ENCODE peak calls at places on chromosomes 5 and 9, in four cellular contexts. B is stomach, P is SJCRH30, A is small intestine. C is an unnamed sample.

GRCh38 chr9:114505187-114506081 is at the start of gene WHRN:
- DNase-seq in B (peak; percentile 95), P (peak; percentile 94), A (peak; percentile 92), C (peak; percentile 91)

GRCh38 chr5:88281322-88281721 is 12.7 kb upstream of the TMEM161B start:
- DNase-seq in B (no peak), P (no peak), A (no peak), C (no peak)

GRCh38 chr5:55345327-55345726 is 37.5 kb downstream of the MTREX start:
- DNase-seq in B (no peak), P (no peak), A (peak; percentile 40), C (no peak)

GRCh38 chr9:72383978-72384709 is 19.1 kb upstream of the ZFAND5 start:
- DNase-seq in B (no peak), P (no peak), A (no peak), C (no peak)

GRCh38 chr9:6630502-6631206 is 14.9 kb downstream of the GLDC start:
- DNase-seq in B (no peak), P (no peak), A (no peak), C (no peak)

GRCh38 chr5:8034852-8035251 is 165.9 kb downstream of the MTRR start:
- DNase-seq in B (no peak), P (no peak), A (no peak), C (no peak)

GRCh38 chr9:74777136-74777879 is 110.4 kb downstream of the TRPM6 start:
- DNase-seq in B (peak; percentile 69), P (peak; percentile 82), A (peak; percentile 64), C (peak; percentile 64)

GRCh38 chr9:126720661-126721530 is 83.9 kb upstream of the ZBTB43 start:
- DNase-seq in B (no peak), P (no peak), A (no peak), C (no peak)

GRCh38 chr9:100072805-100073204 is 26.0 kb downstream of the ERP44 start:
- DNase-seq in B (no peak), P (no peak), A (no peak), C (no peak)

GRCh38 chr5:60960591-60960990 is 15.6 kb downstream of the NDUFAF2 start:
- DNase-seq in B (no peak), P (peak; percentile 14), A (no peak), C (no peak)

GRCh38 chr9:131282688-131283422 is 6.5 kb upstream of the FAM78A start:
- DNase-seq in B (no peak), P (peak; percentile 73), A (no peak), C (no peak)

GRCh38 chr9:137298983-137299521 is 3.0 kb downstream of the NRARP start:
- DNase-seq in B (no peak), P (peak; percentile 38), A (no peak), C (no peak)

GRCh38 chr5:116566251-116566650 is 8.4 kb downstream of the SEMA6A start:
- DNase-seq in B (no peak), P (no peak), A (no peak), C (no peak)

GRCh38 chr9:104858271-104858670 is 69.7 kb downstream of the ABCA1 start:
- DNase-seq in B (no peak), P (no peak), A (no peak), C (no peak)

GRCh38 chr5:176410486-176411180 is 5.7 kb downstream of the CLTB start:
- DNase-seq in B (no peak), P (no peak), A (no peak), C (no peak)

GRCh38 chr9:79623799-79624721 is 52.3 kb downstream of the TLE4 start:
- DNase-seq in B (no peak), P (peak; percentile 53), A (peak; percentile 55), C (peak; percentile 30)

GRCh38 chr9:36566813-36567217 is 5.9 kb upstream of the MELK start:
- DNase-seq in B (peak; percentile 55), P (peak; percentile 33), A (no peak), C (no peak)

DNA sequence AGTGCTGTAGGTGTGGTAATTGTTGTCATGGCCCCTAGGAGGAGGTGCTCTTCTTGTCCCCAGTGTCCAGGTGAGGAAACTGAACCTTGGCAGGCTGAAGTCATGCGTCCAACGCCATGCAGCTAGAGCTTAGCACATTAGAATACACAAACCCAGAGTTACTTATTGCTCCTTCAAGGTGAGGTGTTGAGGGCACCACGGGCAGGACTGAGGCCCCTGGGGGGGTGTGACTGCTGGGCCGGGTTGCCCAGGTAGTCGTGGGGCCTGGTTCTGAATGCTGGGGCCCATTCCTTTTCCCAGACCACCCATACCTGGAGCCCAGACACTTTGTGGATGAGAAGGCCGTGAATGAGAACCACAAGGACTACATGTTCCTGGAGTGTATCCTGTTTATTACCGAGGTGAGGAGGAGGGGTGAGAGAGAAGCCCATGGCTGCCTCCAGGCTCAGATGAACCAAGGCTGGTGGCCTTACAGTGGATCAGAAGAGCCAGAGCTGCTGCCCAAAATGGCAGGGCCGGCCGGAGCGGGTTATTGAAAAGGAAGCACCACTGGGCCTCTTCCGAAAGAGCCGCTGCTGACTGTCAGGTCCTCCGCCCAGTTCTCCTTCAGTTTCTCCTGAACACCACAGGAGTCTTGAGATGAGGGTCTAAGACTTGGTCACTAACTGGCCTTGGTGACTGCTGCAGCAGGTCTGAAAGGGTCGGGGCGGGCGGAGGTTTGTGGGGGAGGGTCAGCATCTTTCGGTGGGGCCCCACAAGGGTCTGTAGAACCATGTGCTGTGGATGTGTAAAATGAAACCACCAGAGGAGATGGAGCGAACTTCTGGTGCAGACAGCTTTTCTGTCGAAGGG is 26.3 kb downstream of the PTPA start:
- DNase-seq in B (no peak), P (no peak), A (no peak), C (no peak)
- H3K27ac ChIP-seq in B (peak overlapping the region; percentile 100), P (no peak overlapping the region), A (no peak overlapping the region), C (no peak overlapping the region)

GRCh38 chr5:161078793-161079192 is 226.8 kb upstream of the ATP10B start:
- DNase-seq in B (no peak), P (no peak), A (no peak), C (no peak)

GRCh38 chr5:161086456-161086855 is 234.4 kb upstream of the ATP10B start:
- DNase-seq in B (no peak), P (no peak), A (no peak), C (no peak)

GRCh38 chr5:161089569-161089968 is 237.6 kb upstream of the ATP10B start:
- DNase-seq in B (no peak), P (no peak), A (no peak), C (no peak)

GRCh38 chr5:161085081-161085480 is 233.1 kb upstream of the ATP10B start:
- DNase-seq in B (no peak), P (peak; percentile 15), A (no peak), C (no peak)

GRCh38 chr5:161084108-161084507 is 232.1 kb upstream of the ATP10B start:
- DNase-seq in B (no peak), P (no peak), A (no peak), C (no peak)
- H3K27ac ChIP-seq in B (no peak overlapping the region), P (no peak overlapping the region), A (no peak overlapping the region), C (no peak overlapping the region)

GRCh38 chr5:14362511-14362910 is 219.1 kb upstream of the OTULINL start:
- DNase-seq in B (no peak), P (no peak), A (no peak), C (no peak)

GRCh38 chr5:14366763-14367162 is 214.8 kb upstream of the OTULINL start:
- DNase-seq in B (no peak), P (no peak), A (no peak), C (no peak)

GRCh38 chr5:14364576-14365472 is 216.8 kb upstream of the OTULINL start:
- DNase-seq in B (peak; percentile 54), P (no peak), A (peak; percentile 39), C (no peak)

GRCh38 chr5:14365831-14366435 is 215.7 kb upstream of the OTULINL start:
- DNase-seq in B (no peak), P (peak; percentile 53), A (peak; percentile 16), C (no peak)

DNA sequence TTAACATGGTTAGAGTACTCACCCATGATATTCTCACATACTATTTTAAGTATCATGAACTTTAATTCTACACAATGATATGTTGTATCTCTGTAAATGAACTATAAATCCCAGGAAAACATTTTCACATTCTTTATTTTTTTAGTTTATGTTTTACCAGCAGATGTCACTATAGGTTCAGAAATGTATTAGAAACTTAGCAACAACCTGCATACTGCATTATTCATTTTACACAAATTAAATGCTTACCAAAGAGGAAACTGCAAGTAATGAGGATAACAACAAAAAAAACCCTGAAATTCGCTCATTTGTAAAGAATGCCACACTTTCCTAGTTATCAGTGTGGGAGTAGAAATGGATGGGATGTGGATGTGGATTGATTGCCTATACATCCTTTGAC is 217.5 kb upstream of the OTULINL start:
- DNase-seq in B (no peak), P (peak; percentile 4), A (no peak), C (no peak)
- H3K27ac ChIP-seq in B (no peak overlapping the region), P (no peak overlapping the region), A (no peak overlapping the region), C (no peak overlapping the region)

GRCh38 chr5:124979174-124979573 is 232.7 kb upstream of the ZNF608 start:
- DNase-seq in B (no peak), P (no peak), A (peak; percentile 21), C (no peak)

GRCh38 chr5:124986170-124986569 is 239.7 kb upstream of the ZNF608 start:
- DNase-seq in B (no peak), P (no peak), A (no peak), C (no peak)

GRCh38 chr5:124976086-124976485 is 229.6 kb upstream of the ZNF608 start:
- DNase-seq in B (no peak), P (no peak), A (no peak), C (no peak)

GRCh38 chr5:124981901-124982300 is 235.5 kb upstream of the ZNF608 start:
- DNase-seq in B (no peak), P (no peak), A (peak; percentile 60), C (no peak)

GRCh38 chr5:124980174-124980941 is 233.9 kb upstream of the ZNF608 start:
- DNase-seq in B (no peak), P (peak; percentile 22), A (no peak), C (no peak)
- H3K27ac ChIP-seq in B (peak overlapping the region; percentile 44), P (no peak overlapping the region), A (no peak overlapping the region), C (no peak overlapping the region)

GRCh38 chr9:92059045-92059444 is 56.2 kb downstream of the SPTLC1 start:
- DNase-seq in B (no peak), P (no peak), A (no peak), C (no peak)
- H3K27ac ChIP-seq in B (no peak overlapping the region), P (no peak overlapping the region), A (no peak overlapping the region), C (no peak overlapping the region)